ENCODE peak calls at places on chromosome 4, in four cellular contexts. G is K562, R is WTC11, P is HepG2. Z is an unnamed sample.
A peak's percentile ranks its signal among the peaks of the same experiment; 100 is the strongest.

GRCh38 chr4:78047366-78047765 is 9.8 kb upstream of the FRAS1 start:
- DNase-seq in G (no peak), R (no peak), P (no peak), Z (no peak)

GRCh38 chr4:5051692-5052423 is 578 bp downstream of the STK32B start:
- DNase-seq in G (no peak), R (peak; percentile 55), P (no peak), Z (no peak)

GRCh38 chr4:103150677-103151076 is 47.5 kb downstream of the CENPE start:
- DNase-seq in G (no peak), R (no peak), P (no peak), Z (no peak)

GRCh38 chr4:79663157-79663556 is 255.1 kb upstream of the GK2 start:
- DNase-seq in G (no peak), R (no peak), P (no peak), Z (no peak)

GRCh38 chr4:8615366-8615765 is 22.8 kb downstream of the CPZ start:
- DNase-seq in G (no peak), R (no peak), P (no peak), Z (no peak)

GRCh38 chr4:11635336-11635735 is 206.6 kb upstream of the HS3ST1 start:
- DNase-seq in G (no peak), R (no peak), P (no peak), Z (no peak)

GRCh38 chr4:170736710-170737109 is 647.0 kb upstream of the AADAT start:
- DNase-seq in G (no peak), R (no peak), P (no peak), Z (no peak)

GRCh38 chr4:76897522-76898384 is at the start of gene SOWAHB:
- DNase-seq in G (no peak), R (peak; percentile 74), P (peak; percentile 40), Z (peak; percentile 58)

GRCh38 chr4:1856920-1857699 is 1.2 kb upstream of the LETM1 start:
- DNase-seq in G (no peak), R (peak; percentile 42), P (no peak), Z (peak; percentile 67)

GRCh38 chr4:36256398-36256828 is 12.1 kb upstream of the ARAP2 start:
- DNase-seq in G (no peak), R (no peak), P (no peak), Z (no peak)

GRCh38 chr4:157220026-157220881 is at the start of gene GRIA2:
- DNase-seq in G (peak; percentile 14), R (peak; percentile 84), P (peak; percentile 1), Z (peak; percentile 89)

DNA sequence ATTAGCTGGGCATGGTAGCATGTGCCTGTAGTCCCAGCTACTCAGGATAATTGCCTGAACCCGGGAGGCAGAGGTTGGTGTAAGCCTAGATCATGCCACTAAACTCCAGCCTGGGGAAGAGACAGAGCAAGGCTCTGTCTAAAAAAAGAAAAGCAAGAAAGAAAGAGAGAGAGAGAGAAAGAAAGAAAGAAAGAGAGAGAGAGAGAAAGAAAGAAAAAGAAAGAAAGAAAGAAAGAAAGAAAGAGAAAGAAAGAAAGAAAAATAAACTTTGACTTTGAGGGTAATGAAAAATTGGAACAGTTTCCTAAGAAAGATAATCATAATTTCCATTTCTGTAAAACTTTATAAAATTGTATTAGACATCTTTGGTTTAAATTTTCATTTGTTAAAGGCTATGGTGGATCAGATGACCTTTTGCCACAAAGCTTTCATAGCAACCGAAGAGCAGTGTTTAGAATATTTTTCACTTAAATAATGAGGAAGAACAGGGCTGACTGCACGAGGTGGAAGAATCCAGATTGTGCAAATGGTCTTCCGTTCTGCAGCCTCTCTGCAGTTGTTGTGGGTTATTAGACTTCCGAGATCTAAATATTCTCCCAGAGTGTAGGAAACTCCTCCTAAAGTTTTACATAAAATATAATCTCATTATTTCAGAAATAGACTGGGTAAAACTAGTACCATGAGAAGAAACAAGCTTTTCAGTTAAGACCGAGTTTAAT is 55.9 kb downstream of the RBM47 start:
- DNase-seq in G (no peak), R (no peak), P (no peak), Z (no peak)
- TF ChIP-seq FOXJ3 in G (no peak), R (no peak), P (no peak), Z (no peak)

GRCh38 chr4:88799900-88800299 is 102.3 kb upstream of the NAP1L5 start:
- DNase-seq in G (no peak), R (no peak), P (no peak), Z (no peak)

GRCh38 chr4:88804234-88804633 is 106.6 kb upstream of the NAP1L5 start:
- DNase-seq in G (no peak), R (no peak), P (no peak), Z (no peak)

GRCh38 chr4:88802585-88803285 is 105.1 kb upstream of the NAP1L5 start:
- DNase-seq in G (no peak), R (no peak), P (no peak), Z (no peak)

GRCh38 chr4:88802138-88802537 is 104.5 kb upstream of the NAP1L5 start:
- DNase-seq in G (no peak), R (no peak), P (no peak), Z (no peak)

GRCh38 chr4:88803600-88804096 is 106.0 kb upstream of the NAP1L5 start:
- DNase-seq in G (no peak), R (no peak), P (no peak), Z (no peak)
- TF ChIP-seq FOXJ3 in G (no peak), R (no peak), P (no peak), Z (no peak)

DNA sequence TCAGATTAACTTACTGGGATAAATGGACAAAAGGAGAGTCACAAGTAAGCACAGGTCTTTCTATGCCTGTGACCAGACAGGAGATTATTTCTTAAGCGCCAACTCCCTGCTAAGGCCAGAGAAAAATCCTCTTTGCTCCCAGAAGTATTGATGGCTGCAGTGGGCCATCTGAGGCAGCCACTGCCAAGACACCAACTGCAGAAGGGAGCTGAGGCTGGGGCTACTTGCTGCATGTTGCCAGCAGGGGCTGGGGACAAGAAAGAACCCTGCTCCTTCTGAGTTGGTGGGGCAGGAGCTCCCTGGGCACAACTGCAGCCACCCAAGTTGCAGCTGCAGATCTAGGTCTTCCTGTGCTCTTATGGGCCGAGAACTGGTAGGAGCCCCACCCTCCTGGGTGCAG is 1075.3 kb downstream of the PCDH18 start:
- DNase-seq in G (no peak), R (no peak), P (no peak), Z (no peak)
- TF ChIP-seq FOXJ3 in G (no peak), R (no peak), P (no peak), Z (no peak)

GRCh38 chr4:149910604-149911367 is 95.1 kb upstream of the IQCM start:
- DNase-seq in G (no peak), R (no peak), P (no peak), Z (no peak)
- TF ChIP-seq FOXJ3 in G (no peak), R (no peak), P (no peak), Z (no peak)

GRCh38 chr4:23736466-23736865 is 153.4 kb downstream of the PPARGC1A start:
- DNase-seq in G (no peak), R (no peak), P (no peak), Z (no peak)
- TF ChIP-seq FOXJ3 in G (no peak), R (no peak), P (no peak), Z (no peak)

DNA sequence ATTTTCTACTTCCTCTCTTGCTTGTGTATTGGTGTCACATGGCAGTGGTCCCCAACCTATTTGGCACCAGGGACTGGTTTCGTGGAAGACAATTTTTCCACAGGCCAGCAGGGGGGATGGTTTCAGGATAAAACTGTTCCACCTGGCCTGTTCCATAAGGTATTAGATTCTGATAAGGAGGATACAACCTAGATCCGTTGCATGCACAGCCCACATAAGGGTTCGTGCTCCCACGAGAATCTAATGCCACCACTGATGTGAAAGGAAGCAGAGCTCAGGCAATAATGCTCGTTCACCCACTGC is 38.3 kb downstream of the SEC31A start:
- DNase-seq in G (no peak), R (no peak), P (peak; percentile 19), Z (no peak)
- TF ChIP-seq FOXJ3 in G (no peak), R (no peak), P (no peak), Z (no peak)

Z was measured in SK-N-SH.